ENCODE peak calls at places on chromosomes 13 and 19, in four cellular contexts. K is GM13977, C is caudate nucleus, B is non-pigmented ciliary epithelial cell. O is an unnamed sample.

GRCh38 chr19:10892256-10892655 is 20.9 kb downstream of the CARM1 start:
- DNase-seq in B (no peak), C (no peak), K (no peak), O (no peak)

GRCh38 chr13:35621989-35622388 is 145.5 kb upstream of the MAB21L1 start:
- DNase-seq in K (no peak), B (no peak), C (no peak), O (no peak)

GRCh38 chr19:6740589-6741348 is 1.3 kb downstream of the TRIP10 start:
- DNase-seq in B (no peak), C (no peak), K (no peak), O (no peak)

GRCh38 chr19:38047048-38047435 is 140.0 kb downstream of the SIPA1L3 start:
- DNase-seq in C (no peak), B (no peak), K (no peak), O (no peak)

GRCh38 chr13:51793570-51794273 is 10.2 kb downstream of the DHRS12 start:
- DNase-seq in C (peak; percentile 15), B (peak; percentile 68), K (peak; percentile 51), O (no peak)

GRCh38 chr19:53882391-53883050 is 524 bp downstream of the PRKCG start:
- DNase-seq in C (no peak), B (no peak), K (no peak), O (no peak)

GRCh38 chr13:26255717-26256277 is 1.9 kb downstream of the CDK8 start:
- DNase-seq in K (no peak), B (no peak), C (no peak), O (no peak)

GRCh38 chr19:5820785-5821184 is 15.9 kb downstream of the NRTN start:
- DNase-seq in B (no peak), K (no peak), C (no peak), O (no peak)

GRCh38 chr13:33366469-33367062 is 81.0 kb upstream of the STARD13 start:
- DNase-seq in K (no peak), B (no peak), C (no peak), O (no peak)

GRCh38 chr13:91368676-91369425 is 21.4 kb downstream of the MIR17HG start:
- DNase-seq in C (no peak), B (no peak), K (no peak), O (no peak)

GRCh38 chr13:114151031-114151430 is 18.6 kb upstream of the RASA3 start:
- DNase-seq in C (no peak), K (no peak), B (no peak), O (no peak)

GRCh38 chr13:24684600-24684998 is 4.4 kb downstream of the ATP12A start:
- DNase-seq in B (no peak), C (no peak), K (peak; percentile 44), O (no peak)

GRCh38 chr13:107211073-107211472 is 643.1 kb upstream of the ARGLU1 start:
- DNase-seq in C (peak; percentile 57), K (peak; percentile 42), B (peak; percentile 91), O (peak; percentile 59)

GRCh38 chr13:99231726-99232125 is 26.5 kb downstream of the GPR18 start:
- DNase-seq in K (no peak), C (no peak), B (no peak), O (no peak)

GRCh38 chr19:40141546-40141945 is 49.7 kb upstream of the MAP3K10 start:
- DNase-seq in C (no peak), K (no peak), B (no peak), O (no peak)

GRCh38 chr19:3710265-3710812 is 2.2 kb downstream of the TJP3 start:
- DNase-seq in C (no peak), B (no peak), K (no peak), O (no peak)

GRCh38 chr19:2444251-2445002 is 12.3 kb downstream of the LMNB2 start:
- DNase-seq in B (no peak), K (no peak), C (no peak), O (no peak)

GRCh38 chr19:3224346-3225325 is at the start of gene CELF5:
- DNase-seq in C (no peak), K (peak; percentile 91), B (no peak), O (peak; percentile 64)

GRCh38 chr19:27846944-27847343 is 1366.0 kb downstream of the UQCRFS1 start:
- DNase-seq in K (no peak), C (no peak), B (no peak), O (no peak)

GRCh38 chr19:29505034-29505824 is 20.6 kb upstream of the VSTM2B start:
- DNase-seq in B (no peak), K (no peak), C (peak; percentile 91), O (peak; percentile 93)

GRCh38 chr13:73065665-73066350 is 7.0 kb downstream of the KLF5 start:
- DNase-seq in K (no peak), C (no peak), B (no peak), O (no peak)

GRCh38 chr13:106230450-106230849 is 305.0 kb downstream of the EFNB2 start:
- DNase-seq in B (peak; percentile 23), K (no peak), C (no peak), O (no peak)

GRCh38 chr19:29683009-29683408 is 17.7 kb downstream of the PLEKHF1 start:
- DNase-seq in B (no peak), C (peak; percentile 74), K (no peak), O (no peak)

GRCh38 chr13:111353508-111353907 is 33.1 kb downstream of the TEX29 start:
- DNase-seq in K (no peak), C (no peak), B (no peak), O (no peak)

GRCh38 chr13:114155320-114155719 is 22.9 kb upstream of the RASA3 start:
- DNase-seq in B (no peak), K (no peak), C (no peak), O (no peak)

GRCh38 chr13:100491164-100491847 is 97.3 kb downstream of the GGACT start:
- DNase-seq in K (no peak), B (no peak), C (no peak), O (no peak)